ENCODE peak calls at places on chromosomes 6 and 20, in four cellular contexts. T, A, C and D are unnamed samples. For H3K4me1, the result is how much of the 10 kb centered on the place peaks cover.

GRCh38 chr6:142213402-142213801 is 66.3 kb downstream of the VTA1 start:
- DNase-seq in A (no peak), T (no peak), C (no peak), D (no peak)

GRCh38 chr6:4848382-4849068 is 72.3 kb downstream of the CDYL start:
- DNase-seq in A (peak), C (no peak), T (peak), D (peak)

GRCh38 chr20:59785118-59785959 is 148.1 kb downstream of the SYCP2 start:
- DNase-seq in T (no peak), C (no peak), A (no peak), D (no peak)

GRCh38 chr6:5031150-5031549 is 27.3 kb upstream of the RPP40 start:
- DNase-seq in A (no peak), C (no peak), T (no peak), D (no peak)

GRCh38 chr6:163756079-163756478 is 341.6 kb downstream of the QKI start:
- DNase-seq in T (no peak), A (no peak), C (no peak), D (no peak)

GRCh38 chr6:118187568-118188164 is 280.6 kb downstream of the SLC35F1 start:
- DNase-seq in C (no peak), T (no peak), A (no peak), D (no peak)

GRCh38 chr6:53928641-53929339 is 134.0 kb downstream of the LRRC1 start:
- DNase-seq in T (no peak), A (no peak), C (no peak), D (no peak)

GRCh38 chr6:39521826-39522377 is 199.4 kb upstream of the KCNK16 start:
- DNase-seq in A (no peak), C (no peak), T (no peak), D (no peak)

GRCh38 chr6:69584536-69584912 is 212.3 kb downstream of the LMBRD1 start:
- DNase-seq in C (no peak), T (no peak), A (no peak), D (no peak)

GRCh38 chr6:128521302-128521632 is 868 bp upstream of the PTPRK start:
- DNase-seq in T (no peak), A (no peak), C (no peak), D (no peak)

GRCh38 chr6:7171119-7171518 is 63.4 kb downstream of the RREB1 start:
- DNase-seq in C (no peak), A (no peak), T (peak), D (no peak)

GRCh38 chr6:91669154-91669903 is 1082.5 kb upstream of the MAP3K7 start:
- DNase-seq in A (no peak), C (no peak), T (no peak), D (no peak)

GRCh38 chr6:116649129-116649528 is 19.4 kb downstream of the ZUP1 start:
- DNase-seq in C (no peak), A (no peak), T (no peak), D (no peak)

GRCh38 chr6:84249724-84250123 is 22.3 kb upstream of the CEP162 start:
- DNase-seq in A (no peak), T (no peak), C (no peak), D (no peak)

GRCh38 chr20:39875493-39876110 is 813.4 kb downstream of the MAFB start:
- DNase-seq in C (no peak), T (no peak), A (no peak), D (no peak)

GRCh38 chr20:50467618-50468373 is 42.4 kb upstream of the PTPN1 start:
- DNase-seq in A (peak), T (peak), C (no peak), D (peak)

GRCh38 chr20:31607640-31608255 is 2.7 kb downstream of the ID1 start:
- DNase-seq in C (no peak), A (no peak), T (no peak), D (no peak)

GRCh38 chr6:44016131-44016870 is 111.0 kb downstream of the MRPL14 start:
- DNase-seq in T (no peak), C (peak), A (no peak), D (no peak)

GRCh38 chr6:167856999-167857660 is 30.4 kb downstream of the AFDN start:
- DNase-seq in A (no peak), C (no peak), T (no peak), D (no peak)

GRCh38 chr6:69827491-69827890 is 30.7 kb upstream of the LMBRD1 start:
- DNase-seq in A (no peak), T (no peak), C (no peak), D (no peak)

GRCh38 chr20:23655551-23656211 is 17.9 kb upstream of the CST3 start:
- DNase-seq in C (peak), A (peak), T (no peak), D (no peak)

GRCh38 chr6:150684715-150685459 is 85.2 kb downstream of the PLEKHG1 start:
- DNase-seq in C (no peak), A (peak), T (no peak), D (no peak)

GRCh38 chr6:150684161-150684560 is 84.5 kb downstream of the PLEKHG1 start:
- DNase-seq in T (no peak), A (no peak), C (no peak), D (no peak)

GRCh38 chr6:150687508-150687907 is 87.8 kb downstream of the PLEKHG1 start:
- DNase-seq in T (peak), C (no peak), A (peak), D (peak)

GRCh38 chr6:150686566-150686965 is 86.9 kb downstream of the PLEKHG1 start:
- DNase-seq in T (no peak), A (no peak), C (no peak), D (peak)

DNA sequence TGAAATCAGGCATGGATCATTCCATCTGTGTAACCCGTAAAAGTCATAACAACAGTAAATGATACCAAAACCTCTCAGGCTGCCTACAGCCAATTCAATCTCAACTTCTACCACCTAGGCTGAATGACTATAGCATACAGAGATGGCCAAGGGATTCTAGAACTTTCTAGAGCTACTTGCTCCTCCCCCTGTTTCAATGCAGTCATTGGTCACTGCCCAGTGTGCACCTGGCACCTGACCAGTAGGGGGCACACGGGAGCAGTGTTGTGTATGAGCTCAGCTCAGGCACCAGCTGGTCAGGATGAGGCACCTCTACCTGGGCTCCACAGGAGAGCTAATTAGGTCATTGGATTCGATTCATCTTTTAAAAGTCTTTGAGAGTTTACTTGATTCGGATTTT is 86.2 kb downstream of the PLEKHG1 start:
- DNase-seq in A (no peak), T (no peak), C (no peak), D (peak)
- H3K4me1 ChIP-seq in A (under half), T (under half), C (under half), D (under half)

GRCh38 chr6:10414766-10415592 is at the start of gene TFAP2A:
- DNase-seq in C (no peak), A (no peak), T (no peak), D (peak)

GRCh38 chr6:10416516-10416862 is 1.6 kb upstream of the TFAP2A start:
- DNase-seq in C (no peak), T (no peak), A (no peak), D (no peak)

GRCh38 chr6:10416863-10417641 is 2.2 kb upstream of the TFAP2A start:
- DNase-seq in A (no peak), T (no peak), C (no peak), D (no peak)

GRCh38 chr6:10413850-10414765 is 766 bp downstream of the TFAP2A start:
- DNase-seq in C (no peak), A (no peak), T (no peak), D (peak)

GRCh38 chr6:10415593-10416480 is 963 bp upstream of the TFAP2A start:
- DNase-seq in T (no peak), A (no peak), C (no peak), D (no peak)
- H3K4me3 ChIP-seq in T (peak), A (no peak), C (no peak), D (no peak)

GRCh38 chr6:113184736-113185135 is 672.4 kb upstream of the MARCKS start:
- DNase-seq in T (no peak), A (peak), C (no peak), D (no peak)

GRCh38 chr6:113185299-113185698 is 671.8 kb upstream of the MARCKS start:
- DNase-seq in T (no peak), A (no peak), C (no peak), D (no peak)

GRCh38 chr6:113181164-113181563 is 676.0 kb upstream of the MARCKS start:
- DNase-seq in A (no peak), T (no peak), C (no peak), D (no peak)

GRCh38 chr6:113182370-113183141 is 674.6 kb upstream of the MARCKS start:
- DNase-seq in C (no peak), A (no peak), T (no peak), D (no peak)

GRCh38 chr6:113184291-113184690 is 672.9 kb upstream of the MARCKS start:
- DNase-seq in T (no peak), C (no peak), A (no peak), D (no peak)
- TF ChIP-seq CTCF in T (no peak), C (no peak), A (no peak), D (no peak)

GRCh38 chr6:169726049-169726400 is 1.7 kb upstream of the PHF10 start:
- DNase-seq in A (no peak), C (no peak), T (no peak), D (no peak)
- H3K4me1 ChIP-seq in A (under half), C (under half), T (under half), D (under half)

DNA sequence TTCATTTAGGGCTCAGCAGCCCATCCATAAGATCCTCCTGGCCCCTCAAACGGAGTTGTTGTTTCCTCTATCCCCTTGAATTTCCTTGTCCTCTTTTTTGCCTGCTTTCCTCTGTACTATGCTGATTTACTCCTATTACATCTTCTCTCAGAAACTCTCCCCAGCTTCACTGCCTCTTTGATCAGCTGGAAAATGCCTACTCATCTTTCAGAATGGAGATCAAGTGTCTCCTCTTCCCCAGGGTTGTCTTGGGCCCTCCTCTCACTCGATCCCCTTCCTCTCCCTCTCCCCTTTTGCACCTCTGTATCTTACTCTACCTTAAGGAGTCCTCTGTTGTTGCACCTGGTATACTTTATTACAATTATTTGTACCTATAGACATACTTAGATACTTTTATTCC is 60.2 kb downstream of the PHF20 start:
- DNase-seq in T (no peak), C (no peak), A (no peak), D (no peak)
- H3K4me3 ChIP-seq in T (no peak), C (no peak), A (no peak), D (no peak)

GRCh38 chr20:3778976-3779375 is 2.3 kb downstream of the SPEF1 start:
- DNase-seq in A (no peak), T (no peak), C (no peak), D (no peak)

GRCh38 chr20:3775457-3775856 is 5.8 kb downstream of the SPEF1 start:
- DNase-seq in T (no peak), A (no peak), C (no peak), D (no peak)

GRCh38 chr20:3781153-3781910 is at the start of gene SPEF1:
- DNase-seq in T (peak), C (peak), A (peak), D (peak)

GRCh38 chr20:3777381-3777725 is 3.9 kb downstream of the SPEF1 start:
- DNase-seq in A (no peak), C (no peak), T (no peak), D (no peak)

GRCh38 chr20:3777726-3778629 is 3.3 kb downstream of the SPEF1 start:
- DNase-seq in A (peak), T (peak), C (peak), D (peak)
- TF ChIP-seq CTCF in A (no peak), T (no peak), C (no peak), D (peak)

DNA sequence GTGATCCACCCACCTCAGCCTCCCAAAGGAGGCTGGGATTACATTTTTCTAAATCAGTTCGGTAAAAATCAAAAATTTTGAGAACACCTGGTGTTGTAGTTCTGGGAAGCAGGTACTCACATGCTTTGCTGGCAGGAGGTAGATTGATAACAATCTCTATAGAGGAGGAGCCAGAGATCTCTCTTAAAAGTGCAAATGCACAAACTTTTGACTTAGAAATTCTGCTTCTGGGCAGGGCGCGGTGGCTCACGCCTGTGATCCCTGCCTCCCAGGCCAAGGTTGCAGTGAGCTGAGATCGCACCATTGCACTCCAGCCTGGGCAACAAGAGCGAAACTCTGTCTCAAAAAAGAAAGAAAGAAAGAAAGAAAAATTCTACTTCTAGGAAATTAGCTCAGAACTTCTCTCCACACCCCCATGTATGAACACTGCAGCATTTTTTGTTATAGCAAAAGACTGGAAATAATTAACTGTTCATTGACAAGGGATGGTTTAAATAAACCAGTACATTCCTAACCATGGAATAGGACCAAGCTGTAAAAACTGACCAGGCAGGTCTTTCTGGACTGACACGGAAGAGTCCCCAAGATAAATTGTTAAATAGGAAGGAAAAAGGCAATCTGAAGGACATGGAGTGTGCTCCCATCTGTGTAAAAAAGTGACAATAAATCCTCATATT is 14.4 kb upstream of the TRIB3 start:
- DNase-seq in C (no peak), T (no peak), A (no peak), D (peak)
- H3K4me1 ChIP-seq in C (under half), T (under half), A (under half), D (half or more)

DNA sequence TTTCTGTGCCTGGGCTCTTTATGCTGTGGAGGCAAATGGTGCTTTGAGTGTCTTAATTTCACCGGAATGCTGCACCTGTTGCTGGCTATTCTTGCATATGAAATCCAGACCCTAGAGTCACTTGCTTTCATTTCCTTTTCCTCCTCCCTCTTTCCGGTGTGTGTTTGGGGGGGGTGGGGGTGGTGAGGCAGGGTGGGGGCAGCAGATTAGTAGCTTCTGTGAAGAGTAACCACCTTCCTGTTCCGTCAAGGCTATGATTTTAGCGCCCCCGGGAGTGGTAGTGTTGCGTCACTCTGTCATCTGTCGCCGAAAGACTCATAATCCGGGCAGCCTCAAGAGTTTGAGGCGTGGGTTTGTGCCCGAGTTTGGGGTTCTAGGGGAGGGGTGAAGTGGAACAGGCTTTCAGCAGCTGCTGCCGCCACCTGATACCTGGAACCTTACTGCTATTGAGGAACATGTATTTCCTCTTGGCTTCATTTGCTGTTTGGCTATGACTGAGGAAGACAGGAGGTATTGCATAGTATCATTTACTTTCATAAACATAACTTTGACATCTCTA is 49.1 kb downstream of the UTRN start:
- DNase-seq in C (no peak), T (no peak), A (no peak), D (no peak)
- H3K4me3 ChIP-seq in C (no peak), T (no peak), A (no peak), D (no peak)